ENCODE peak calls at places on chromosomes 3 and 15, in four cellular contexts. U is K562, N is HepG2, M is HCT116. C is an unnamed sample.

GRCh38 chr15:83398591-83398990 is 48.5 kb upstream of the SH3GL3 start:
- DNase-seq in U (no peak), N (no peak), M (no peak), C (no peak)

GRCh38 chr3:72255736-72256559 is 471.0 kb upstream of the PROK2 start:
- DNase-seq in U (no peak), N (no peak), M (no peak), C (no peak)

GRCh38 chr15:69798481-69799315 is 299.0 kb downstream of the TLE3 start:
- DNase-seq in U (no peak), N (no peak), M (no peak), C (no peak)

GRCh38 chr15:42994546-42994945 is 74.0 kb upstream of the TTBK2 start:
- DNase-seq in U (no peak), N (no peak), M (no peak), C (no peak)

GRCh38 chr3:134799393-134799792 is 4.3 kb downstream of the EPHB1 start:
- DNase-seq in U (no peak), N (no peak), M (no peak), C (no peak)

GRCh38 chr3:30368978-30369377 is 237.4 kb upstream of the TGFBR2 start:
- DNase-seq in U (no peak), N (no peak), M (no peak), C (no peak)

GRCh38 chr3:13411186-13411860 is 8.8 kb downstream of the NUP210 start:
- DNase-seq in U (no peak), N (no peak), M (no peak), C (no peak)

GRCh38 chr3:98800401-98800800 is 37.3 kb downstream of the ST3GAL6 start:
- DNase-seq in U (no peak), N (no peak), M (no peak), C (no peak)

GRCh38 chr3:157142315-157142714 is 17.6 kb downstream of the CCNL1 start:
- DNase-seq in U (no peak), N (no peak), M (no peak), C (no peak)

GRCh38 chr3:124429129-124429815 is 301.0 kb upstream of the UMPS start:
- DNase-seq in U (no peak), N (no peak), M (peak; percentile 8), C (no peak)

GRCh38 chr3:178585439-178585838 is 49.2 kb downstream of the KCNMB2 start:
- DNase-seq in U (no peak), N (no peak), M (no peak), C (no peak)

GRCh38 chr3:69008980-69009379 is 4.5 kb downstream of the EOGT start:
- DNase-seq in U (no peak), N (no peak), M (no peak), C (no peak)

GRCh38 chr15:66649235-66649984 is 52.6 kb upstream of the SMAD6 start:
- DNase-seq in U (no peak), N (no peak), M (no peak), C (no peak)

GRCh38 chr3:158540066-158540465 is 30.9 kb upstream of the MLF1 start:
- DNase-seq in U (no peak), N (no peak), M (no peak), C (no peak)

GRCh38 chr3:69200384-69201068 is 78.1 kb upstream of the LMOD3 start:
- DNase-seq in U (no peak), N (peak; percentile 88), M (no peak), C (no peak)

GRCh38 chr3:57179580-57180410 is 14.6 kb upstream of the IL17RD start:
- DNase-seq in U (no peak), N (peak; percentile 14), M (no peak), C (no peak)

GRCh38 chr3:190862209-190863118 is at the start of gene GMNC:
- DNase-seq in U (no peak), N (peak; percentile 38), M (peak; percentile 82), C (peak; percentile 18)

GRCh38 chr15:23877502-23878412 is 190.7 kb upstream of the NDN start:
- DNase-seq in U (peak; percentile 41), N (peak; percentile 50), M (no peak), C (no peak)

GRCh38 chr3:177062052-177062732 is 135.1 kb downstream of the TBL1XR1 start:
- DNase-seq in U (no peak), N (no peak), M (no peak), C (no peak)

GRCh38 chr3:186909078-186909853 is 21.1 kb upstream of the ST6GAL1 start:
- DNase-seq in U (peak; percentile 39), N (peak; percentile 37), M (no peak), C (no peak)

GRCh38 chr3:138188013-138188352 is 882 bp downstream of the ARMC8 start:
- DNase-seq in U (peak; percentile 12), N (no peak), M (no peak), C (no peak)
- TF ChIP-seq POLR2AphosphoS5 in U (no peak), N (no peak), M (no peak), C (no peak)

GRCh38 chr15:64604319-64604718 is 143.9 kb downstream of the ZNF609 start:
- DNase-seq in U (no peak), N (no peak), M (no peak), C (no peak)
- TF ChIP-seq TCF7L2 in U (no peak), N (no peak), M (no peak), C (peak; percentile 8)

DNA sequence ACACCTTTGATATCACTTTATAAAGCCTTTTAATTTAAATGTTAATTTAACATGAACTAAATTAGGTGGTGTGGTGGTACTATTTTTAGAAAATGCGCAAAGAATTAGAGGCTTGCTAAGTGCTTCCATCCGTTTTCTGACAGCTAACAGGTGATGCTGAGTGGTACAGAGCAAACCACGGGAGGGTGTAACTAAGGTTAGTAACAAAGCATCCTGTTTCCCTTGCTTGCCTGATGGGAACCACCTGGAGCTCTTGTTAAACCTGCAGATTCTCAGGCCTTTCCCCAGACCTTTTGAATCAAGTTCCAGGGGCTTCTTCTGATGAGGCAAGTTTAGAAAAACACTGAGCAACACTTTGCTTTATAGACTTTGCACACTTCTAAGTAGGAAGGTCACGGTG is 101.0 kb downstream of the ATG7 start:
- DNase-seq in U (no peak), N (no peak), M (no peak), C (no peak)
- H3K4me1 ChIP-seq in U (no peaks in the 10 kb centered on the region), N (no peaks in the 10 kb centered on the region), M (no peaks in the 10 kb centered on the region), C (no peaks in the 10 kb centered on the region)

GRCh38 chr3:179897241-179897640 is 139.5 kb downstream of the PEX5L start:
- DNase-seq in U (no peak), N (no peak), M (no peak), C (no peak)
- TF ChIP-seq POLR2AphosphoS5 in U (no peak), N (no peak), M (no peak), C (no peak)

DNA sequence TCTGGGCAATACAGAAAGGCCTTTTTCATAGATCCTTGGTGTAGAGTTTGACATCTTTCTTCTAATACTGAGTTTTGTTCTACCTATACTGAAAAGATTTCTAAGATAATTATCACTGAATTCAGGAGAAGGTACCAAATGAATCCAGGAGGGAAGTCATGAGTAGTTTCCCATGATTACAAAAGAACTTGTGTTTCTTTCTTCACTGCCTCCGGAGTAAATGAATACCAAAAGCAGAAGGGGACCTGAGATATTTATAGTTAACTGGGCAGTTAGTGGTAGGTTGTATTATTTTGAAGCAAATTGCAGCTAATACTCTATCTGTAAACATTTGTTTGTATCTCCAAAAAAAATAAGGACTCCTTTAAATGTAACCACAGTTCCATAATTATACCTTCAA is 175.4 kb downstream of the SUCNR1 start:
- DNase-seq in U (no peak), N (no peak), M (no peak), C (no peak)
- TF ChIP-seq TCF7L2 in U (no peak), N (no peak), M (no peak), C (no peak)

DNA sequence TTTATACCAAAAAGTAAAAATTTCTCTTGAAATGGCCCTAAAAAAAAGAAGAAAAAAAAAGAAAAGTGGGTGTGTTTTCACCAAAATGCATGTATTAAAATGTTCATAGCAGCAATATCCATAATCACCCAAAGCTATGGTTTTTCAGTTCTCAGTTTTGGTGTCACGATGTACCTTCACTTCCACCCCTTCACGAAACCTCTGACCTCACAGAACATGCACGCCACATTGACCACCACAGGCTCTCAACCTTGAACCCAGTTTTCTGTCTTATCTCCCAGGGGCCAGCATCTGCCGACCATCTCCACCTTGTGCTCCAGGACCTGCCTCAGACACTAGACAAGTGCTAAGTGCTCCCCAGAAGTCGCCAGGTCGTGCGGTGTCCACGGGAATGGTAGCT is 30.4 kb downstream of the COLQ start:
- DNase-seq in U (no peak), N (no peak), M (no peak), C (no peak)
- H3K4me1 ChIP-seq in U (no peaks in the 10 kb centered on the region), N (peaks cover 26% of the 10 kb centered on the region), M (no peaks in the 10 kb centered on the region), C (no peaks in the 10 kb centered on the region)

GRCh38 chr15:65044724-65045481 is at the start of gene SLC51B:
- DNase-seq in U (no peak), N (peak; percentile 99), M (no peak), C (no peak)
- TF ChIP-seq POLR2AphosphoS5 in U (no peak), N (peak; percentile 32), M (no peak), C (no peak)

GRCh38 chr3:18843188-18843587 is 305.1 kb upstream of the KCNH8 start:
- DNase-seq in U (no peak), N (no peak), M (no peak), C (no peak)
- TF ChIP-seq TCF7L2 in U (no peak), N (no peak), M (no peak), C (no peak)

C was measured in Panc1.